ENCODE peak calls at places on chromosomes 11 and 22, in five cellular contexts. R is SW480, F is testis, Q is posterior vena cava, X is NCI-H345. P is an unnamed sample.

GRCh38 chr11:117510646-117511045 is 183.0 kb downstream of the CEP164 start:
- DNase-seq in F (no peak), Q (no peak), R (no peak), X (no peak), P (no peak)

GRCh38 chr11:18271206-18271605 is 5.1 kb downstream of the SAA1 start:
- DNase-seq in Q (no peak), F (no peak), R (no peak), X (no peak), P (no peak)

GRCh38 chr11:61783717-61784505 is 8.5 kb downstream of the TMEM258 start:
- DNase-seq in F (no peak), R (no peak), Q (no peak), X (no peak), P (no peak)

GRCh38 chr22:20456722-20457076 is 19.1 kb upstream of the SCARF2 start:
- DNase-seq in Q (no peak), F (no peak), R (no peak), X (no peak), P (no peak)

GRCh38 chr11:68014157-68014965 is 4.2 kb downstream of the ALDH3B1 start:
- DNase-seq in R (peak; percentile 90), Q (peak; percentile 88), F (no peak), X (no peak), P (peak; percentile 96)

GRCh38 chr22:50274311-50274710 is 4.1 kb upstream of the MAPK11 start:
- DNase-seq in F (peak; percentile 78), Q (no peak), X (peak; percentile 27), R (peak; percentile 68), P (peak; percentile 58)

GRCh38 chr11:109865558-109866186 is 227.5 kb upstream of the ZC3H12C start:
- DNase-seq in F (peak; percentile 49), R (peak; percentile 33), X (peak; percentile 59), Q (no peak), P (no peak)

GRCh38 chr11:23124996-23125395 is 264.7 kb upstream of the CCDC179 start:
- DNase-seq in X (no peak), Q (no peak), R (no peak), F (no peak), P (no peak)

GRCh38 chr22:38935023-38935422 is 22.4 kb upstream of the APOBEC3A start:
- DNase-seq in F (no peak), R (peak; percentile 72), Q (no peak), X (peak; percentile 95), P (no peak)

GRCh38 chr22:26646158-26646557 is 11.2 kb upstream of the MIAT start:
- DNase-seq in Q (no peak), X (peak; percentile 24), F (no peak), R (no peak), P (no peak)

GRCh38 chr11:117843666-117844484 is 19.3 kb upstream of the FXYD2 start:
- DNase-seq in R (peak; percentile 52), F (peak; percentile 93), Q (peak; percentile 94), X (peak; percentile 64), P (peak; percentile 48)

GRCh38 chr11:45543808-45544422 is 121.5 kb downstream of the CHST1 start:
- DNase-seq in F (no peak), X (no peak), R (no peak), Q (no peak), P (no peak)

GRCh38 chr11:110435780-110436717 is 6.3 kb downstream of the FDX1 start:
- DNase-seq in X (no peak), R (no peak), F (no peak), Q (no peak), P (no peak)

GRCh38 chr22:39534591-39535301 is 2.2 kb upstream of the RPS19BP1 start:
- DNase-seq in F (peak; percentile 94), X (peak; percentile 61), R (peak; percentile 49), Q (peak; percentile 95), P (peak; percentile 41)

GRCh38 chr11:47918882-47919495 is 61.4 kb upstream of the PTPRJ start:
- DNase-seq in X (no peak), Q (peak; percentile 31), F (no peak), R (peak; percentile 73), P (no peak)

GRCh38 chr11:18720811-18721575 is 5.0 kb downstream of the IGSF22 start:
- DNase-seq in X (no peak), Q (peak; percentile 90), F (peak; percentile 84), R (peak; percentile 76), P (peak; percentile 39)

GRCh38 chr11:11010624-11011127 is 152.8 kb upstream of the ZBED5 start:
- DNase-seq in R (peak; percentile 56), Q (no peak), X (no peak), F (peak; percentile 64), P (no peak)

GRCh38 chr11:71209181-71209580 is 43.2 kb downstream of the SHANK2 start:
- DNase-seq in R (no peak), X (no peak), Q (peak; percentile 66), F (no peak), P (no peak)

GRCh38 chr22:19889951-19890350 is 35.3 kb upstream of the GNB1L start:
- DNase-seq in X (no peak), Q (no peak), R (no peak), F (no peak), P (no peak)

GRCh38 chr22:36405671-36406070 is 17.9 kb upstream of the MYH9 start:
- DNase-seq in F (no peak), R (no peak), X (no peak), Q (no peak), P (no peak)

GRCh38 chr11:2776351-2777061 is 76.7 kb upstream of the KCNQ1OT1 start:
- DNase-seq in Q (peak; percentile 75), X (no peak), F (peak; percentile 12), R (no peak), P (no peak)